ENCODE peak calls at places on chromosomes 2 and 18, in nine cellular contexts. P is upper lobe of left lung, O is transverse colon, A is A549, U is sigmoid colon, L is stomach, I is tibial nerve, T is ovary, E is suprapubic skin. Y is an unnamed sample.

GRCh38 chr2:3960106-3960505 is 256.7 kb downstream of the DCDC2C start:
- DNase-seq in P (no peak), O (no peak), A (peak), U (no peak), L (no peak), I (no peak), T (no peak), E (no peak), Y (no peak)

GRCh38 chr18:79784965-79785770 is 12.6 kb upstream of the KCNG2 start:
- DNase-seq in P (peak), O (no peak), A (no peak), U (peak), L (no peak), I (no peak), T (no peak), E (peak), Y (no peak)

GRCh38 chr2:176130153-176130916 is 830 bp downstream of the HOXD8 start:
- DNase-seq in P (peak), O (peak), A (peak), U (peak), L (no peak), I (peak), T (peak), E (peak), Y (no peak)

GRCh38 chr2:133810559-133810958 is 242.3 kb upstream of the NCKAP5 start:
- DNase-seq in P (no peak), O (no peak), A (no peak), U (no peak), L (no peak), I (no peak), T (no peak), E (no peak), Y (no peak)

GRCh38 chr2:37585982-37586621 is 85.3 kb downstream of the CDC42EP3 start:
- DNase-seq in P (no peak), O (peak), A (peak), U (peak), L (peak), I (peak), T (no peak), E (peak), Y (peak)

GRCh38 chr18:1392865-1393734 is 488.4 kb downstream of the ADCYAP1 start:
- DNase-seq in P (no peak), O (no peak), A (no peak), U (no peak), L (no peak), I (no peak), T (no peak), E (no peak), Y (no peak)

GRCh38 chr2:241852116-241852980 is 6.3 kb downstream of the PDCD1 start:
- DNase-seq in P (peak), O (no peak), A (no peak), U (peak), L (peak), I (no peak), T (peak), E (no peak), Y (no peak)

GRCh38 chr18:80147037-80147417 is 38.0 kb downstream of the ADNP2 start:
- DNase-seq in P (no peak), O (no peak), A (no peak), U (no peak), L (no peak), I (no peak), T (no peak), E (no peak), Y (peak)

GRCh38 chr2:177679611-177680530 is 287.3 kb downstream of the AGPS start:
- DNase-seq in P (no peak), O (peak), A (no peak), U (no peak), L (no peak), I (no peak), T (no peak), E (no peak), Y (no peak)

GRCh38 chr2:24771905-24772586 is 21.1 kb downstream of the PTRHD1 start:
- DNase-seq in P (no peak), O (no peak), A (no peak), U (no peak), L (no peak), I (no peak), T (no peak), E (no peak), Y (no peak)

GRCh38 chr2:99545066-99545465 is 55.2 kb upstream of the REV1 start:
- DNase-seq in P (no peak), O (no peak), A (no peak), U (no peak), L (no peak), I (no peak), T (no peak), E (no peak), Y (no peak)

GRCh38 chr2:146661494-146662096 is 1183.2 kb upstream of the ACVR2A start:
- DNase-seq in P (no peak), O (no peak), A (peak), U (no peak), L (no peak), I (no peak), T (no peak), E (no peak), Y (no peak)

GRCh38 chr2:65528241-65528574 is 95.8 kb upstream of the SPRED2 start:
- DNase-seq in P (no peak), O (no peak), A (no peak), U (no peak), L (no peak), I (no peak), T (no peak), E (no peak), Y (no peak)

GRCh38 chr18:7566587-7567486 is at the start of gene PTPRM:
- DNase-seq in P (peak), O (peak), A (peak), U (peak), L (peak), I (peak), T (peak), E (peak), Y (peak)

GRCh38 chr2:234679766-234680687 is 183.1 kb upstream of the ARL4C start:
- DNase-seq in P (no peak), O (peak), A (peak), U (peak), L (peak), I (peak), T (peak), E (peak), Y (peak)

GRCh38 chr2:8803658-8804379 is 33.6 kb downstream of the KIDINS220 start:
- DNase-seq in P (no peak), O (peak), A (peak), U (no peak), L (peak), I (no peak), T (no peak), E (no peak), Y (no peak)

GRCh38 chr18:40695526-40695925 is 1259.5 kb upstream of the PIK3C3 start:
- DNase-seq in P (no peak), O (no peak), A (no peak), U (no peak), L (no peak), I (no peak), T (no peak), E (no peak), Y (no peak)

GRCh38 chr2:11236335-11236734 is 81.1 kb downstream of the SLC66A3 start:
- DNase-seq in P (no peak), O (no peak), A (no peak), U (no peak), L (no peak), I (no peak), T (no peak), E (no peak), Y (no peak)

GRCh38 chr18:23793985-23794867 is 105.0 kb downstream of the LAMA3 start:
- DNase-seq in P (no peak), O (no peak), A (no peak), U (no peak), L (no peak), I (no peak), T (no peak), E (no peak), Y (no peak)

GRCh38 chr2:69095246-69095645 is 82.3 kb downstream of the ANTXR1 start:
- DNase-seq in P (no peak), O (no peak), A (no peak), U (no peak), L (no peak), I (peak), T (no peak), E (no peak), Y (no peak)

GRCh38 chr2:61151434-61151833 is 10.6 kb upstream of the C2orf74 start:
- DNase-seq in P (no peak), O (no peak), A (peak), U (no peak), L (no peak), I (no peak), T (no peak), E (no peak), Y (no peak)

GRCh38 chr2:123747316-123747715 is 277.8 kb upstream of the CNTNAP5 start:
- DNase-seq in P (no peak), O (no peak), A (no peak), U (no peak), L (no peak), I (no peak), T (no peak), E (no peak), Y (no peak)

GRCh38 chr2:182866461-182867369 is at the start of gene FRZB:
- DNase-seq in P (peak), O (peak), A (no peak), U (peak), L (peak), I (peak), T (peak), E (peak), Y (no peak)

GRCh38 chr2:203650860-203651613 is 55.4 kb upstream of the CD28 start:
- DNase-seq in P (no peak), O (peak), A (peak), U (peak), L (peak), I (peak), T (no peak), E (no peak), Y (no peak)

GRCh38 chr18:72444756-72445155 is 99.4 kb downstream of the CBLN2 start:
- DNase-seq in P (no peak), O (no peak), A (no peak), U (no peak), L (no peak), I (no peak), T (no peak), E (no peak), Y (no peak)

GRCh38 chr2:59790186-59791142 is 763.0 kb downstream of the BCL11A start:
- DNase-seq in P (no peak), O (no peak), A (no peak), U (no peak), L (no peak), I (no peak), T (no peak), E (no peak), Y (peak)

GRCh38 chr2:12809526-12809925 is 92.8 kb downstream of the TRIB2 start:
- DNase-seq in P (no peak), O (no peak), A (no peak), U (no peak), L (no peak), I (no peak), T (no peak), E (no peak), Y (no peak)

GRCh38 chr2:26786207-26787023 is 559 bp downstream of the CENPA start:
- DNase-seq in P (no peak), O (no peak), A (no peak), U (no peak), L (no peak), I (no peak), T (no peak), E (no peak), Y (no peak)

GRCh38 chr2:71675296-71675695 is 221.9 kb downstream of the DYSF start:
- DNase-seq in P (no peak), O (peak), A (no peak), U (peak), L (peak), I (no peak), T (no peak), E (no peak), Y (no peak)

GRCh38 chr2:62972601-62973000 is 78.0 kb upstream of the OTX1 start:
- DNase-seq in P (no peak), O (no peak), A (no peak), U (no peak), L (no peak), I (no peak), T (no peak), E (no peak), Y (no peak)
- TF ChIP-seq EP300 in P (no peak), O (no peak), A (no peak), U (no peak), L (no peak), I (no peak), T (no peak), E (no peak), Y (no peak)

GRCh38 chr18:50560681-50561629 is 1.1 kb downstream of the MAPK4 start:
- DNase-seq in P (peak), O (no peak), A (no peak), U (no peak), L (no peak), I (no peak), T (no peak), E (peak), Y (no peak)
- H3K4me3 ChIP-seq in P (peak), O (peak), A (peak), U (peak), L (peak), I (peak), T (peak), E (peak), Y (peak)

DNA sequence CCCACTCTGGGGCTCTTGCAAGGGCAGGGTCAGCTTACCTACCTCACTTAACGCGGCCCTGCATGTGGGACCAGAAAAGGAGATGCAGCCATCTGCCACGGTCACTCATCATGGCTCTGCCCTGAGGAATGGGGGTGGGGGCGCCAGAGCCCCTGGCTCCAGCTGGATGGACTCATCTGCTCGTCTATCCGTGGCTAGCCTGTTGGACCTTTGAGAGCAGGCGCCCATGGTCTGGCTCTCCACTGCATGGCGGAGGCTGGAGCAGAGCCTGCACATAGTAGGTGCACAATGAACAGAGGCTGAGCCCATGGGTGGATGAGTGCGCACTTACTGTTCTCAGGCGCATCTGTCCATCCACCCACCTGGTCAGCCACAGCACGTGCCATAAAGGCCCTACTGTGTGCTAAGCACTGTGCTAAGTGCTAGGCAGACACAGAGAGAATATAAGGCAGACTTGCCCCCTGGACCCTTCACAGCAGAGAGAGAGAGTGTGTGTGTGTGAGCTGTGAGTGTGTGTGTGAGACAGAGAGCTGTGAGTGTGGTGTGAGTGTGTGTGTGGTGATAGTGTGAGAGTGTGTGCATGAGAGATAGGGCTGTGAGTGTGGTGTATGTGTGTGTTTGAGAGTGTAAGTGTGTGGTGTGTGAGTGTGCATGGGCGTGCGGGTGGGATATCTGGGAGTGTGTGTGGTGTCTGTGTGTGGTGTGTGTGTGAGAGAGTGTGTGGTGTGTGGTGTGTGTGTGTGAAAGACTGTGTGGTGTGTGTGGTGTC is 151.3 kb downstream of the TFCP2L1 start:
- DNase-seq in P (no peak), O (no peak), A (no peak), U (no peak), L (no peak), I (no peak), T (no peak), E (no peak), Y (no peak)
- TF ChIP-seq POLR2A in P (no peak), O (no peak), A (no peak), U (no peak), L (no peak), I (no peak), T (no peak), E (no peak), Y (no peak)

GRCh38 chr2:233461481-233461891 is 105.1 kb downstream of the USP40 start:
- DNase-seq in P (no peak), O (no peak), A (no peak), U (no peak), L (no peak), I (no peak), T (no peak), E (no peak), Y (no peak)
- TF ChIP-seq EP300 in P (no peak), O (no peak), A (no peak), U (no peak), L (no peak), I (no peak), T (no peak), E (no peak), Y (no peak)

GRCh38 chr2:239297142-239298125 is 103.4 kb downstream of the HDAC4 start:
- DNase-seq in P (no peak), O (peak), A (no peak), U (peak), L (no peak), I (no peak), T (peak), E (peak), Y (no peak)
- H3K4me3 ChIP-seq in P (no peak), O (peak), A (no peak), U (no peak), L (no peak), I (no peak), T (no peak), E (no peak), Y (no peak)

GRCh38 chr2:215946581-215946980 is 66.8 kb downstream of the MREG start:
- DNase-seq in P (no peak), O (no peak), A (no peak), U (no peak), L (no peak), I (no peak), T (no peak), E (no peak), Y (no peak)
- TF ChIP-seq POLR2A in P (no peak), O (no peak), A (no peak), U (no peak), L (no peak), I (no peak), T (no peak), E (no peak), Y (no peak)

GRCh38 chr2:221137385-221137784 is 434.7 kb downstream of the EPHA4 start:
- DNase-seq in P (no peak), O (no peak), A (no peak), U (no peak), L (no peak), I (no peak), T (no peak), E (no peak), Y (no peak)

GRCh38 chr2:221134718-221135117 is 437.4 kb downstream of the EPHA4 start:
- DNase-seq in P (no peak), O (no peak), A (no peak), U (no peak), L (no peak), I (no peak), T (no peak), E (no peak), Y (no peak)

GRCh38 chr2:221130431-221130830 is 441.7 kb downstream of the EPHA4 start:
- DNase-seq in P (no peak), O (no peak), A (no peak), U (no peak), L (no peak), I (no peak), T (no peak), E (no peak), Y (no peak)

GRCh38 chr2:221135699-221136098 is 436.4 kb downstream of the EPHA4 start:
- DNase-seq in P (no peak), O (no peak), A (no peak), U (no peak), L (no peak), I (no peak), T (no peak), E (no peak), Y (no peak)

DNA sequence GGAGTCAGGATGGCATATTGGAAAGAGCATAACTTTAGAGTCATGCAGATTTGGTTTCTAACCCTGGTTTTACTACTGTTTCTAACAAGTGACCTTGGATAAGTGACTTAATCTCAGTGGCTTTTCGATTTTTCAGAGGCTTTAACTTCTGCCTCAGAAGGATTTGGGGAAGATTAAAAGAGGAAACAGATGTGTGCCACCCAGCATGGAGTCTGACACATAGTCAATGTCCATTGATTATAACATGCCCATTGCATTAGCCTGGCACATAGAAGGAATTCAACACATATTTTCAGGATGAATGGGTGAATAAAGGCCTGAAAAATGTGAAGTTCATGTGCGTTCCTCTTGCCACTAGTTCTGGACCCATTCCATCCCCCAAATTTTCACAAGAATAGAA is 438.2 kb downstream of the EPHA4 start:
- DNase-seq in P (no peak), O (no peak), A (no peak), U (no peak), L (no peak), I (no peak), T (no peak), E (no peak), Y (no peak)
- TF ChIP-seq EP300 in P (no peak), O (no peak), A (no peak), U (no peak), L (no peak), I (no peak), T (no peak), E (no peak), Y (no peak)

Y was measured in esophagus muscularis mucosa.